ENCODE peak calls at places on chromosomes 1 and 21, in seven cellular contexts. One of them, this sample, is unnamed.

GRCh38 chr1:36151845-36152203 is 2.5 kb upstream of the TRAPPC3 start:
- DNase-seq in aorta: no peak
- DNase-seq in transverse colon: peak
- DNase-seq in foreskin fibroblast: no peak
- DNase-seq in fibroblast of villous mesenchyme: no peak
- DNase-seq in adipocyte: peak
- DNase-seq in Caco-2: no peak
- DNase-seq in this sample: no peak

GRCh38 chr1:183155939-183156338 is 30.1 kb upstream of the LAMC2 start:
- DNase-seq in aorta: no peak
- DNase-seq in transverse colon: no peak
- DNase-seq in foreskin fibroblast: no peak
- DNase-seq in fibroblast of villous mesenchyme: no peak
- DNase-seq in adipocyte: no peak
- DNase-seq in Caco-2: no peak
- DNase-seq in this sample: no peak

GRCh38 chr1:162928141-162928540 is 67.2 kb upstream of the CCDC190 start:
- DNase-seq in aorta: no peak
- DNase-seq in transverse colon: no peak
- DNase-seq in foreskin fibroblast: no peak
- DNase-seq in fibroblast of villous mesenchyme: no peak
- DNase-seq in adipocyte: no peak
- DNase-seq in Caco-2: no peak
- DNase-seq in this sample: no peak

GRCh38 chr1:34928066-34928864 is 1.2 kb downstream of the DLGAP3 start:
- DNase-seq in aorta: no peak
- DNase-seq in transverse colon: no peak
- DNase-seq in foreskin fibroblast: no peak
- DNase-seq in fibroblast of villous mesenchyme: no peak
- DNase-seq in adipocyte: no peak
- DNase-seq in Caco-2: no peak
- DNase-seq in this sample: no peak

GRCh38 chr1:24578846-24579245 is 23.0 kb downstream of the NCMAP start:
- DNase-seq in aorta: no peak
- DNase-seq in transverse colon: no peak
- DNase-seq in foreskin fibroblast: no peak
- DNase-seq in fibroblast of villous mesenchyme: no peak
- DNase-seq in adipocyte: no peak
- DNase-seq in Caco-2: no peak
- DNase-seq in this sample: peak

GRCh38 chr1:9573723-9574122 is 15.0 kb upstream of the TMEM201 start:
- DNase-seq in aorta: no peak
- DNase-seq in transverse colon: no peak
- DNase-seq in foreskin fibroblast: no peak
- DNase-seq in fibroblast of villous mesenchyme: peak
- DNase-seq in adipocyte: peak
- DNase-seq in Caco-2: no peak
- DNase-seq in this sample: no peak

GRCh38 chr1:157496121-157496526 is 56.2 kb downstream of the FCRL5 start:
- DNase-seq in aorta: no peak
- DNase-seq in transverse colon: no peak
- DNase-seq in foreskin fibroblast: peak
- DNase-seq in fibroblast of villous mesenchyme: peak
- DNase-seq in adipocyte: peak
- DNase-seq in Caco-2: peak
- DNase-seq in this sample: no peak

GRCh38 chr1:17218939-17219338 is 14.0 kb downstream of the PADI1 start:
- DNase-seq in aorta: no peak
- DNase-seq in transverse colon: no peak
- DNase-seq in foreskin fibroblast: no peak
- DNase-seq in fibroblast of villous mesenchyme: no peak
- DNase-seq in adipocyte: no peak
- DNase-seq in Caco-2: no peak
- DNase-seq in this sample: no peak

GRCh38 chr1:222331340-222331739 is 216.6 kb downstream of the HHIPL2 start:
- DNase-seq in aorta: no peak
- DNase-seq in transverse colon: no peak
- DNase-seq in foreskin fibroblast: no peak
- DNase-seq in fibroblast of villous mesenchyme: peak
- DNase-seq in adipocyte: peak
- DNase-seq in Caco-2: no peak
- DNase-seq in this sample: no peak

GRCh38 chr1:152458384-152459185 is 44.5 kb upstream of the CRNN start:
- DNase-seq in aorta: peak
- DNase-seq in transverse colon: peak
- DNase-seq in foreskin fibroblast: peak
- DNase-seq in fibroblast of villous mesenchyme: peak
- DNase-seq in adipocyte: peak
- DNase-seq in Caco-2: peak
- DNase-seq in this sample: no peak

GRCh38 chr1:112509005-112509659 is 367 bp downstream of the WNT2B start:
- DNase-seq in aorta: no peak
- DNase-seq in transverse colon: peak
- DNase-seq in foreskin fibroblast: no peak
- DNase-seq in fibroblast of villous mesenchyme: no peak
- DNase-seq in adipocyte: no peak
- DNase-seq in Caco-2: no peak
- DNase-seq in this sample: peak

GRCh38 chr1:116988908-116989307 is 12.7 kb upstream of the CD101 start:
- DNase-seq in aorta: no peak
- DNase-seq in transverse colon: peak
- DNase-seq in foreskin fibroblast: no peak
- DNase-seq in fibroblast of villous mesenchyme: no peak
- DNase-seq in adipocyte: no peak
- DNase-seq in Caco-2: no peak
- DNase-seq in this sample: no peak

GRCh38 chr1:107691542-107691941 is 273.4 kb downstream of the VAV3 start:
- DNase-seq in aorta: no peak
- DNase-seq in transverse colon: no peak
- DNase-seq in foreskin fibroblast: no peak
- DNase-seq in fibroblast of villous mesenchyme: no peak
- DNase-seq in adipocyte: no peak
- DNase-seq in Caco-2: no peak
- DNase-seq in this sample: no peak

GRCh38 chr1:2555634-2556276 is 416 bp upstream of the TNFRSF14 start:
- DNase-seq in aorta: peak
- DNase-seq in transverse colon: peak
- DNase-seq in foreskin fibroblast: no peak
- DNase-seq in fibroblast of villous mesenchyme: peak
- DNase-seq in adipocyte: no peak
- DNase-seq in Caco-2: peak
- DNase-seq in this sample: peak

GRCh38 chr21:37712204-37712934 is 203.9 kb downstream of the KCNJ6 start:
- DNase-seq in aorta: peak
- DNase-seq in transverse colon: peak
- DNase-seq in foreskin fibroblast: peak
- DNase-seq in fibroblast of villous mesenchyme: peak
- DNase-seq in adipocyte: peak
- DNase-seq in Caco-2: peak
- DNase-seq in this sample: no peak

GRCh38 chr1:220808501-220809186 is 21.9 kb downstream of the MTARC1 start:
- DNase-seq in aorta: no peak
- DNase-seq in transverse colon: no peak
- DNase-seq in foreskin fibroblast: no peak
- DNase-seq in fibroblast of villous mesenchyme: no peak
- DNase-seq in adipocyte: no peak
- DNase-seq in Caco-2: no peak
- DNase-seq in this sample: no peak

GRCh38 chr1:2091611-2092604 is 41.7 kb downstream of the PRKCZ start:
- DNase-seq in aorta: no peak
- DNase-seq in transverse colon: peak
- DNase-seq in foreskin fibroblast: no peak
- DNase-seq in fibroblast of villous mesenchyme: no peak
- DNase-seq in adipocyte: peak
- DNase-seq in Caco-2: no peak
- DNase-seq in this sample: no peak

DNA sequence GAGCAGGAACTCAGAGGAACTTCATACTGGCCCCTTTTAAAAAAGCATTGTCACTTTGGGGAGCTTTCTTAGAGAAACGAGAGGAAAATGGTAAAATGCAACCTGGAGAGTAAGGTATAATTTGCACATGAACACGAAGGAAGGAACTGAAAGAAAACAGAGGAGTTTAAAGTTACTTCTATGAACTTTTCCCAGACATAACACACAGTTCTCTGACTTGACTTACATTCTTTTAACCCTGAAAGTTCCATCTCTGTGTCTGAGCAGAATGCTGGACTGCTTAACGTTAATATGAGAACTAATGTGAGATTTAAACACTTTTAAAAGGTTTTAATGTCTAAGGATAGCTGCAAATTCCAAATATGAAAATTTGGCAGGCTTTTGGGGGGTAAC is 102.3 kb downstream of the NFIA start:
- DNase-seq in aorta: no peak
- DNase-seq in transverse colon: no peak
- DNase-seq in foreskin fibroblast: no peak
- DNase-seq in fibroblast of villous mesenchyme: no peak
- DNase-seq in adipocyte: no peak
- DNase-seq in Caco-2: no peak
- DNase-seq in this sample: no peak
- H3K4me3 ChIP-seq in aorta: peak
- H3K4me3 ChIP-seq in transverse colon: peak
- H3K4me3 ChIP-seq in foreskin fibroblast: no peak
- H3K4me3 ChIP-seq in fibroblast of villous mesenchyme: no peak
- H3K4me3 ChIP-seq in adipocyte: peak
- H3K4me3 ChIP-seq in Caco-2: no peak
- H3K4me3 ChIP-seq in this sample: peak

DNA sequence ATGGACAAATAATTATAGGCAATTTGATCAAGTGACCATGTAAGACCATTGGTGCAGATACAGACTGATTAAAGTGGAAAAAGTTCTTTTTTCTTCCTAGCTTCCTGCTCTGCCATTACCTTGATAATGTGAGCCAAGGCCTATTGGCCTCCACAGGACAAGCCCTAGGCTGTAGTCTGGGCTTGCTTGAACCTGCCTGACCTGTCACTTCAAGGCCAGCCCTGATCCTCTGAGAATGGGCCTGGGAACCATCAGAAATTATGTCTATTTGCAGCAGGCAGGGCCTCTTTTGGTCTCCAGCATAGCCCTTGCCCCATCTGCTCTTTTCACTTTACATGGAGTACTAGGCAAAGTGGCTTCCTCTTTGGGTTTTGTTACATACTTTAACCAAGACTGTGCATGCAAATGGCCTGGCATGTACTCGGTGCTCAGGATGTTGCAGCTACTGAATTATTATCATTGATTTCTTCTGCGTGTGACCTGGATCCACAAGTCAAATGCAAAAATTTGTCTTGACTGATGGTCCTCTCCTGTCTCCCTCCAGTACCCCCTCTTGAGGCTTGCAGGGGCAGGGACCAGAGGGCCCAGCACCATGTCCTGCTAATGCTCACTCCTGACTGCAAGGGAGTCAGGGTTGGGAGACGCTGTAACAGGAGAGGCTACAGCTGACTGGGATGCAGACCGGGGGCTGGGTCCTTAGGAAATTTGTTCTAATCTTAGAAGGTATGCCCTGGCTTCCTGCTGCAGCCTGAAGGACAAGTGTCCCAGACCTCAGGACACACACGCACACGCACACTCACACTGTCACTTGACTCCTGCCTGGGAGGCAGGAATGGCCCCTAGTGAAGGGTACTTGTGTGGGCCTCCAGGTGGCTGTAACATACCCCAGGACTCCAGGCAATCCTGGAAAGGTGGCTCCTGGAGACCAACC is 39.4 kb downstream of the RCSD1 start:
- DNase-seq in aorta: no peak
- DNase-seq in transverse colon: no peak
- DNase-seq in foreskin fibroblast: no peak
- DNase-seq in fibroblast of villous mesenchyme: no peak
- DNase-seq in adipocyte: no peak
- DNase-seq in Caco-2: no peak
- DNase-seq in this sample: no peak
- H3K4me3 ChIP-seq in aorta: no peak
- H3K4me3 ChIP-seq in transverse colon: no peak
- H3K4me3 ChIP-seq in foreskin fibroblast: no peak
- H3K4me3 ChIP-seq in fibroblast of villous mesenchyme: no peak
- H3K4me3 ChIP-seq in adipocyte: no peak
- H3K4me3 ChIP-seq in Caco-2: no peak
- H3K4me3 ChIP-seq in this sample: no peak

DNA sequence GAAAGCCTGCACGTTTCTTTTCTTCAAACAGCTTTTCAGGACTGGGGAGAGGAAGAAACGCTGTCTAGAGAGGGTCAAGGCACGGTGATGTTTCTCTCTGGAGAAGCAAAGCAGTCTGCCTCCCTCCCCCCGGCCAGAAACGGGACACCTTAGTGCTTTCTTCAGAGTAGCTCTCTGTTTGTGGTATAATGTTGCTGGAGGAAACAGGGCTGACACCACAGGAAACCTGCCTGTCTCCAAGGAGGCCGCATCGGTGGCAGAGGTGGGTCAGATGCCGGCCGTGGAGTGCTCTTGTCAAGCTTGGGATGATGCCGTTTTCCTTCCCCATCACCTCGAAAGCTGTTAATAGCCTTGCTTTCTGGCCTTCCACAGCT is 139.4 kb downstream of the DHRS3 start:
- DNase-seq in aorta: no peak
- DNase-seq in transverse colon: peak
- DNase-seq in foreskin fibroblast: no peak
- DNase-seq in fibroblast of villous mesenchyme: no peak
- DNase-seq in adipocyte: no peak
- DNase-seq in Caco-2: no peak
- DNase-seq in this sample: no peak
- H3K4me3 ChIP-seq in aorta: no peak
- H3K4me3 ChIP-seq in transverse colon: no peak
- H3K4me3 ChIP-seq in foreskin fibroblast: no peak
- H3K4me3 ChIP-seq in fibroblast of villous mesenchyme: no peak
- H3K4me3 ChIP-seq in adipocyte: no peak
- H3K4me3 ChIP-seq in Caco-2: no peak
- H3K4me3 ChIP-seq in this sample: no peak

GRCh38 chr1:169102567-169102966 is 3.9 kb upstream of the ATP1B1 start:
- DNase-seq in aorta: peak
- DNase-seq in transverse colon: peak
- DNase-seq in foreskin fibroblast: peak
- DNase-seq in fibroblast of villous mesenchyme: peak
- DNase-seq in adipocyte: peak
- DNase-seq in Caco-2: no peak
- DNase-seq in this sample: peak
- H3K4me3 ChIP-seq in aorta: no peak
- H3K4me3 ChIP-seq in transverse colon: peak
- H3K4me3 ChIP-seq in foreskin fibroblast: no peak
- H3K4me3 ChIP-seq in fibroblast of villous mesenchyme: no peak
- H3K4me3 ChIP-seq in adipocyte: no peak
- H3K4me3 ChIP-seq in Caco-2: no peak
- H3K4me3 ChIP-seq in this sample: peak

This sample was measured in kidney.